ENCODE peak calls at places on chromosomes 11 and 22, in eight cellular contexts. B is heart left ventricle, Z is body of pancreas, J is spleen, H is cardiac muscle cell, D is stomach, R is HepG2, I is left ventricle myocardium inferior. N is an unnamed sample.
A peak's percentile ranks its signal among the peaks of the same experiment; 100 is the strongest.

GRCh38 chr22:48065852-48066251 is 1303.4 kb downstream of the TBC1D22A start:
- DNase-seq in B (no peak), Z (peak; percentile 10), J (no peak), H (no peak), D (no peak), R (no peak), I (no peak), N (no peak)

GRCh38 chr11:61158691-61159381 is 2.4 kb downstream of the VPS37C start:
- DNase-seq in B (no peak), Z (no peak), J (no peak), H (no peak), D (no peak), R (no peak), I (no peak), N (peak; percentile 55)

GRCh38 chr11:125663910-125664309 is 16.7 kb downstream of the ACRV1 start:
- DNase-seq in B (no peak), Z (no peak), J (no peak), H (no peak), D (no peak), R (no peak), I (no peak), N (no peak)

GRCh38 chr11:118462178-118462577 is 25.9 kb downstream of the KMT2A start:
- DNase-seq in B (no peak), Z (no peak), J (no peak), H (no peak), D (no peak), R (no peak), I (no peak), N (no peak)

GRCh38 chr11:118076754-118077281 is at the start of gene TMPRSS4:
- DNase-seq in B (no peak), Z (peak; percentile 65), J (no peak), H (no peak), D (peak; percentile 76), R (no peak), I (no peak), N (no peak)

GRCh38 chr11:11141019-11141418 is 212.0 kb downstream of the CSNK2A3 start:
- DNase-seq in B (no peak), Z (no peak), J (no peak), H (no peak), D (no peak), R (no peak), I (no peak), N (no peak)

GRCh38 chr22:30717952-30718351 is 23.3 kb downstream of the OSBP2 start:
- DNase-seq in B (no peak), Z (no peak), J (no peak), H (no peak), D (no peak), R (no peak), I (no peak), N (no peak)

GRCh38 chr11:47992959-47993820 is 12.8 kb downstream of the PTPRJ start:
- DNase-seq in B (no peak), Z (no peak), J (peak; percentile 39), H (no peak), D (no peak), R (no peak), I (no peak), N (no peak)

GRCh38 chr11:42473116-42473515 is 838.7 kb upstream of the API5 start:
- DNase-seq in B (no peak), Z (no peak), J (no peak), H (no peak), D (no peak), R (no peak), I (no peak), N (no peak)

GRCh38 chr11:107720305-107720775 is 8.5 kb upstream of the SLN start:
- DNase-seq in B (no peak), Z (no peak), J (no peak), H (no peak), D (no peak), R (no peak), I (no peak), N (no peak)

GRCh38 chr22:46031965-46032851 is 55.2 kb upstream of the WNT7B start:
- DNase-seq in B (no peak), Z (peak; percentile 6), J (peak; percentile 68), H (no peak), D (no peak), R (no peak), I (peak; percentile 16), N (no peak)

GRCh38 chr11:64842366-64842759 is 2.1 kb downstream of the CDC42BPG start:
- DNase-seq in B (no peak), Z (no peak), J (peak; percentile 66), H (no peak), D (no peak), R (no peak), I (no peak), N (no peak)

GRCh38 chr22:50216161-50216683 is 15.4 kb downstream of the SELENOO start:
- DNase-seq in B (no peak), Z (no peak), J (no peak), H (no peak), D (no peak), R (no peak), I (no peak), N (no peak)

GRCh38 chr22:50218153-50218995 is 17.6 kb downstream of the SELENOO start:
- DNase-seq in B (no peak), Z (peak; percentile 45), J (no peak), H (peak; percentile 10), D (no peak), R (no peak), I (no peak), N (no peak)

GRCh38 chr22:50215297-50216049 is 14.7 kb downstream of the SELENOO start:
- DNase-seq in B (no peak), Z (no peak), J (no peak), H (no peak), D (no peak), R (no peak), I (no peak), N (no peak)

GRCh38 chr22:50217543-50218152 is 16.8 kb downstream of the SELENOO start:
- DNase-seq in B (no peak), Z (no peak), J (no peak), H (no peak), D (no peak), R (no peak), I (no peak), N (no peak)

GRCh38 chr22:50216684-50217520 is 16.1 kb downstream of the SELENOO start:
- DNase-seq in B (no peak), Z (no peak), J (no peak), H (no peak), D (no peak), R (no peak), I (no peak), N (no peak)
- TF ChIP-seq CTCF in B (no peak), Z (no peak), J (no peak), H (no peak), D (no peak), R (no peak), I (no peak), N (no peak)

GRCh38 chr22:20106849-20107237 is 9.1 kb upstream of the RANBP1 start:
- DNase-seq in B (no peak), Z (no peak), J (peak; percentile 61), H (no peak), D (no peak), R (no peak), I (peak; percentile 12), N (no peak)
- H3K27ac ChIP-seq in B (no peak overlapping the region), Z (no peak overlapping the region), J (no peak overlapping the region), H (no peak overlapping the region), D (no peak overlapping the region), R (no peak overlapping the region), I (no peak overlapping the region), N (no peak overlapping the region)

DNA sequence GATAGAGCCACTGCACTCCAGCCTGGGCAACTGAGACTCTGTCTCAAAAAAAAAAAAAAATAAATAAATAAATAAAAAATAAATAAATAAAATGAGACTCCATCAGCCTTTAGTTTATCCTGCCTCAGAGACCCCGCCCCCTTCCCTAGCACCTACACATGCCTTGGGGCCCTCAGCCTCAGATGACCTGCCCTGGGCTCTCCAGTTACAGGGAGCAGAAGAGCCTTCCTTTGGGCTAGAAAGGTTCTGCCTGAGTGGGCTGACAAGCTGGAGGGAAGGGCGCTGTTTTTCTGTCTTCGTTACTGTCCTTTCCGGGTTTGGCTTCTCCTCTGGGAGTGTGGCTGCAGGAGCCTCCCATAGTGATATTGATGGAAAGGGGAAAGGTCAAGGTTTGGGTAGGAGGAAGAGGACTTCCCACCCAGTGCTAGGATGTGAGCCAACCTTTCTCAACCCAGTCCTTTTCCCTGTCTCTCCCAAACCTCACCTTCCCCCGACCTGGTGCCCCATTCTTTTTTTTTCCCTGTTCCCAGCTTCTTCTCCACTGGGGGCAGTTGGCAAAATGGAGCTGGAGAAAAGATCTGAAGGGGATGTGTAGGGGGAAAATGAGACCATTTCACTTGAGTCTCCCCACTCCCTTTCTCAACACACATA is 1.5 kb upstream of the SF3B2 start:
- DNase-seq in B (no peak), Z (no peak), J (peak; percentile 58), H (no peak), D (no peak), R (no peak), I (no peak), N (no peak)
- H3K4me3 ChIP-seq in B (no peak overlapping the region), Z (no peak overlapping the region), J (no peak overlapping the region), H (no peak overlapping the region), D (no peak overlapping the region), R (peak overlapping the region; percentile 78), I (no peak overlapping the region), N (no peak overlapping the region)

DNA sequence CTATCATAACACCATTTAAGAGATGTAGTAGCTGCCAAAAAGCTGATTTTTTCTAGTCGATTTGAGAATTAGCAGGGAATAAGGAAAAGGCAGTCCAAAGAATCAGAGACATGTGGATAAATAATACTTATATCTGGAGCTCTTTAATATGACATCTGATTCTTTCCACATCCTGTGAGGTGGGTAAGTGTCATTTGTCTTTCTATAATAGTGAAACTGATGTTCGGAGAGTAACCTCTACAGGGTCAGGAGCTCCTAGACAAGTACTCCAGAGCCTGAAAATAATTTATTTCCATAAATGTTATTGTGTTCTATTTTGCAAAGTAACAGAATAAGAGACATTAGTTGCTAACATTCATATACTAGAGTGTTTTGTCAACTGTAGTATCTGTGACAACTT is 367.6 kb downstream of the DYNC2H1 start:
- DNase-seq in B (no peak), Z (no peak), J (no peak), H (no peak), D (no peak), R (no peak), I (no peak), N (no peak)
- TF ChIP-seq CTCF in B (no peak), Z (no peak), J (no peak), H (no peak), D (no peak), R (no peak), I (no peak), N (no peak)

N was measured in AG04450.